ENCODE peak calls at places on chromosomes 5 and 9, in seven cellular contexts. L, O, Y, X, S, D and Q are unnamed samples.

GRCh38 chr5:87541033-87541432 is 128.3 kb upstream of the CCNH start:
- DNase-seq in L (peak), O (peak), Y (peak), X (no peak), S (peak), D (peak), Q (no peak)

GRCh38 chr9:26657958-26658357 is 234.6 kb downstream of the CAAP1 start:
- DNase-seq in L (no peak), O (no peak), Y (no peak), X (no peak), S (no peak), D (no peak), Q (no peak)

GRCh38 chr9:117403403-117403811 is 11.4 kb downstream of the ASTN2 start:
- DNase-seq in L (peak), O (no peak), Y (peak), X (no peak), S (peak), D (no peak), Q (no peak)

GRCh38 chr9:81317939-81318338 is 371.4 kb downstream of the TLE1 start:
- DNase-seq in L (no peak), O (no peak), Y (no peak), X (no peak), S (no peak), D (peak), Q (no peak)

GRCh38 chr9:103397868-103398600 is 402.9 kb downstream of the CYLC2 start:
- DNase-seq in L (peak), O (peak), Y (no peak), X (peak), S (no peak), D (no peak), Q (peak)

GRCh38 chr5:14011089-14012004 is 66.9 kb upstream of the DNAH5 start:
- DNase-seq in L (peak), O (peak), Y (peak), X (peak), S (peak), D (peak), Q (peak)

GRCh38 chr9:20620658-20621552 is 1.4 kb downstream of the MLLT3 start:
- DNase-seq in L (peak), O (peak), Y (peak), X (peak), S (no peak), D (no peak), Q (no peak)

GRCh38 chr9:503881-504852 is 289.5 kb downstream of the DOCK8 start:
- DNase-seq in L (peak), O (peak), Y (peak), X (peak), S (peak), D (no peak), Q (peak)

GRCh38 chr9:92607773-92608172 is 62.2 kb downstream of the IPPK start:
- DNase-seq in L (no peak), O (no peak), Y (no peak), X (no peak), S (no peak), D (no peak), Q (peak)

GRCh38 chr9:130682490-130683121 is 11.0 kb upstream of the EXOSC2 start:
- DNase-seq in L (peak), O (peak), Y (peak), X (peak), S (peak), D (peak), Q (peak)

GRCh38 chr9:61666310-61666709 is 476.5 kb downstream of the SPATA31A7 start:
- DNase-seq in L (peak), O (no peak), Y (no peak), X (no peak), S (no peak), D (no peak), Q (no peak)

GRCh38 chr5:176360894-176361436 is 599 bp downstream of the KIAA1191 start:
- DNase-seq in L (peak), O (no peak), Y (no peak), X (peak), S (no peak), D (no peak), Q (no peak)

GRCh38 chr5:150573867-150574817 is 66.2 kb downstream of the NDST1 start:
- DNase-seq in L (peak), O (peak), Y (no peak), X (no peak), S (no peak), D (no peak), Q (no peak)

GRCh38 chr5:132825824-132826391 is 4.5 kb downstream of the SHROOM1 start:
- DNase-seq in L (no peak), O (no peak), Y (no peak), X (no peak), S (no peak), D (no peak), Q (no peak)

GRCh38 chr9:89667730-89668129 is 62.9 kb downstream of the GADD45G start:
- DNase-seq in L (no peak), O (no peak), Y (no peak), X (no peak), S (no peak), D (no peak), Q (no peak)

GRCh38 chr5:14110680-14111079 is 32.5 kb upstream of the TRIO start:
- DNase-seq in L (no peak), O (no peak), Y (no peak), X (no peak), S (no peak), D (no peak), Q (no peak)

GRCh38 chr5:147017621-147018020 is 139.1 kb upstream of the PPP2R2B start:
- DNase-seq in L (no peak), O (no peak), Y (no peak), X (no peak), S (no peak), D (no peak), Q (no peak)

GRCh38 chr9:15253197-15253596 is 53.8 kb downstream of the TTC39B start:
- DNase-seq in L (peak), O (no peak), Y (no peak), X (no peak), S (no peak), D (no peak), Q (no peak)

GRCh38 chr9:131426545-131426944 is 32.7 kb downstream of the PRRC2B start:
- DNase-seq in L (no peak), O (no peak), Y (no peak), X (no peak), S (no peak), D (no peak), Q (no peak)

GRCh38 chr5:84227221-84227620 is 157.5 kb downstream of the EDIL3 start:
- DNase-seq in L (no peak), O (no peak), Y (no peak), X (no peak), S (no peak), D (no peak), Q (no peak)

GRCh38 chr5:23466401-23466886 is 41.0 kb upstream of the PRDM9 start:
- DNase-seq in L (no peak), O (no peak), Y (no peak), X (no peak), S (no peak), D (no peak), Q (no peak)

GRCh38 chr9:751137-752051 is 90.1 kb upstream of the DMRT1 start:
- DNase-seq in L (peak), O (no peak), Y (no peak), X (no peak), S (no peak), D (no peak), Q (no peak)

GRCh38 chr9:2743937-2744529 is 26.7 kb downstream of the KCNV2 start:
- DNase-seq in L (no peak), O (no peak), Y (no peak), X (no peak), S (no peak), D (no peak), Q (no peak)

GRCh38 chr5:78808818-78809217 is 160.2 kb upstream of the LHFPL2 start:
- DNase-seq in L (no peak), O (no peak), Y (no peak), X (no peak), S (no peak), D (no peak), Q (no peak)

GRCh38 chr9:134054891-134055811 is 12.7 kb downstream of the BRD3 start:
- DNase-seq in L (no peak), O (no peak), Y (no peak), X (no peak), S (no peak), D (no peak), Q (no peak)